ENCODE peak calls at places on chromosomes 4 and X, in ten cellular contexts. M is thoracic aorta, F is Peyer's patch, H is lung, N is neural progenitor cell, D is uterus, I is ovary, R is fibroblast of lung, W is PC-3, X is heart left ventricle. V is an unnamed sample.

GRCh38 chrX:47060708-47061107 is 17.5 kb upstream of the RGN start:
- DNase-seq in M (no peak), F (no peak), H (no peak), N (no peak), D (no peak), I (no peak), R (no peak), W (no peak), X (no peak), V (no peak)

GRCh38 chr4:30821891-30822612 is 101.9 kb downstream of the PCDH7 start:
- DNase-seq in M (no peak), F (no peak), H (no peak), N (no peak), D (no peak), I (no peak), R (peak; percentile 25), W (peak; percentile 19), X (no peak), V (no peak)

GRCh38 chr4:71151054-71151453 is 157.6 kb downstream of the DCK start:
- DNase-seq in M (no peak), F (no peak), H (no peak), N (no peak), D (no peak), I (no peak), R (peak; percentile 33), W (peak; percentile 93), X (no peak), V (no peak)

GRCh38 chrX:12770440-12770839 is 20.8 kb upstream of the PRPS2 start:
- DNase-seq in M (no peak), F (no peak), H (no peak), N (peak; percentile 24), D (no peak), I (no peak), R (peak; percentile 39), W (peak; percentile 68), X (no peak), V (no peak)

GRCh38 chr4:188228279-188228678 is 89.0 kb downstream of the TRIML1 start:
- DNase-seq in M (no peak), F (no peak), H (no peak), N (no peak), D (no peak), I (no peak), R (no peak), W (no peak), X (no peak), V (no peak)

GRCh38 chr4:186347743-186348142 is 81.8 kb downstream of the F11 start:
- DNase-seq in M (no peak), F (no peak), H (no peak), N (peak; percentile 20), D (no peak), I (no peak), R (no peak), W (no peak), X (no peak), V (no peak)

GRCh38 chr4:10762541-10762940 is 78.0 kb upstream of the CLNK start:
- DNase-seq in M (no peak), F (no peak), H (no peak), N (peak; percentile 47), D (no peak), I (no peak), R (peak; percentile 60), W (peak; percentile 53), X (no peak), V (no peak)

GRCh38 chr4:123986268-123986798 is 589.7 kb downstream of the SPRY1 start:
- DNase-seq in M (no peak), F (peak; percentile 59), H (peak; percentile 34), N (no peak), D (peak; percentile 59), I (peak; percentile 78), R (peak; percentile 89), W (peak; percentile 72), X (peak; percentile 81), V (no peak)

GRCh38 chr4:149029056-149029651 is 586.9 kb upstream of the NR3C2 start:
- DNase-seq in M (no peak), F (peak; percentile 58), H (no peak), N (no peak), D (no peak), I (no peak), R (no peak), W (peak; percentile 46), X (no peak), V (no peak)

GRCh38 chr4:75702919-75703411 is 21.4 kb upstream of the USO1 start:
- DNase-seq in M (no peak), F (no peak), H (no peak), N (no peak), D (no peak), I (no peak), R (no peak), W (no peak), X (no peak), V (no peak)

GRCh38 chr4:186451982-186452381 is 103.4 kb downstream of the MTNR1A start:
- DNase-seq in M (no peak), F (no peak), H (no peak), N (no peak), D (no peak), I (no peak), R (no peak), W (no peak), X (no peak), V (no peak)

GRCh38 chrX:119790977-119791436 is 423 bp downstream of the RPL39 start:
- DNase-seq in M (no peak), F (peak; percentile 54), H (peak; percentile 37), N (no peak), D (no peak), I (peak; percentile 35), R (peak; percentile 47), W (peak; percentile 12), X (peak; percentile 31), V (no peak)

GRCh38 chr4:96205143-96205542 is 365.2 kb downstream of the PDHA2 start:
- DNase-seq in M (no peak), F (no peak), H (no peak), N (no peak), D (no peak), I (no peak), R (no peak), W (no peak), X (no peak), V (no peak)

GRCh38 chr4:98557497-98557896 is 100.9 kb downstream of the TSPAN5 start:
- DNase-seq in M (no peak), F (no peak), H (peak; percentile 37), N (no peak), D (no peak), I (no peak), R (peak; percentile 80), W (peak; percentile 60), X (no peak), V (no peak)

DNA sequence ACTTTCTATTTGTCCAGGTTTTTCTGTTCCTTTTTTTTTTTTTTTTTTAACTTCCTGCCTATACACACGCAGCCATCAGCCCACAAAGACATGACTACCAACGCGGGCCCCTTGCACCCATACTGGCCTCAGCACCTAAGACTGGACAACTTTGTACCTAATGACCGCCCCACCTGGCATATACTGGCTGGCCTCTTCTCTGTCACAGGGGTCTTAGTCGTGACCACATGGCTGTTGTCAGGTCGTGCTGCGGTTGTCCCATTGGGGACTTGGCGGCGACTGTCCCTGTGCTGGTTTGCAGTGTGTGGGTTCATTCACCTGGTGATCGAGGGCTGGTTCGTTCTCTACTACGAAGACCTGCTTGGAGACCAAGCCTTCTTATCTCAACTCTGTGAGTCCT is 2.1 kb downstream of the EBP start:
- DNase-seq in M (no peak), F (no peak), H (no peak), N (no peak), D (no peak), I (no peak), R (no peak), W (no peak), X (no peak), V (no peak)
- H3K4me3 ChIP-seq in M (no peak overlapping the region), F (no peak overlapping the region), H (no peak overlapping the region), N (no peak overlapping the region), D (no peak overlapping the region), I (no peak overlapping the region), R (no peak overlapping the region), W (peak overlapping the region; percentile 94), X (no peak overlapping the region), V (no peak overlapping the region)

DNA sequence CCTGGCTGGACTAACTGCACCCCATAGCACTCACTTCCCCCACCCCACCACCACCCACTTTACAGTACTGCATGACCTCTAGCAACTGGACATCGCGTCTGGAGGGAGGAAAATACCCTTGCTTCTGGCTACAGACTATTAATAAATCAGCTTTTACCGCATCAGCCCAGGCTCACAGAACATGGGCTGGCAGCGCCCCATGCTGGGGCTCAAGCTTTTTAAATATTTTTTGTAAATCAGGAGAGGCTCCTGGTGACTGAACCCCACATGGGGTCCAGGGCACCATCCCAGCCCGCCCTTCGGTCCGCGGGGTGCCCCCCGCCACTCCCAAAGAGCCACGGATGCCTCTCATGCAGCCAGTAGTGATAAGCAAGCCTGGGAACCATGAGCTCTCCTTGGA is 2.7 kb downstream of the HS6ST2 start:
- DNase-seq in M (no peak), F (no peak), H (no peak), N (peak; percentile 17), D (no peak), I (peak; percentile 34), R (no peak), W (no peak), X (no peak), V (no peak)
- TF ChIP-seq CTCF in M (no peak), F (no peak), H (no peak), N (no peak), D (no peak), I (no peak), R (no peak), W (no peak), X (no peak), V (no peak)

DNA sequence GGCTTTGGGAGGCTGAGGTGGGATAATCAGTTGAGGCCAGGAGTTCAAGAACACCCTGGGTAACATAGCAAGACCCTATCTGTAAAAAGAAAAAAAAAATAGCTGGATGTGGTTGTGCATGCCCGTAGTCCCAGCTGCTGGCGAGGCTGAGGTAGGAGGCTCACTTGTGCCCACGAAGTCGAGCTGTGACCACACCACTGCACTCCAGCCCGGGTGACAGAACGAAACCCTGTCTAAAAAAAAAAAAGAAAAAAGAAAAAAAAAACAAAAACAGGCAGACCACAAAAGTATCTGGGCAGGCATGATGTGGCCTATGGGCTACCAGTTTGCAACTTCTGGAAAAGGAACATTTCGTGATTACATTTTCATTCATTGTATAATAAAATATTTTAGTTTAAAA is 38.1 kb upstream of the RASGEF1B start:
- DNase-seq in M (no peak), F (no peak), H (no peak), N (no peak), D (no peak), I (no peak), R (no peak), W (no peak), X (no peak), V (no peak)
- H3K4me1 ChIP-seq in M (no peaks in the 10 kb centered on the region), F (peaks cover 3% of the 10 kb centered on the region), H (peaks cover 6% of the 10 kb centered on the region), N (peaks cover 39% of the 10 kb centered on the region), D (no peaks in the 10 kb centered on the region), I (no peaks in the 10 kb centered on the region), R (no peaks in the 10 kb centered on the region), W (no peaks in the 10 kb centered on the region), X (peaks cover 5% of the 10 kb centered on the region), V (no peaks in the 10 kb centered on the region)

DNA sequence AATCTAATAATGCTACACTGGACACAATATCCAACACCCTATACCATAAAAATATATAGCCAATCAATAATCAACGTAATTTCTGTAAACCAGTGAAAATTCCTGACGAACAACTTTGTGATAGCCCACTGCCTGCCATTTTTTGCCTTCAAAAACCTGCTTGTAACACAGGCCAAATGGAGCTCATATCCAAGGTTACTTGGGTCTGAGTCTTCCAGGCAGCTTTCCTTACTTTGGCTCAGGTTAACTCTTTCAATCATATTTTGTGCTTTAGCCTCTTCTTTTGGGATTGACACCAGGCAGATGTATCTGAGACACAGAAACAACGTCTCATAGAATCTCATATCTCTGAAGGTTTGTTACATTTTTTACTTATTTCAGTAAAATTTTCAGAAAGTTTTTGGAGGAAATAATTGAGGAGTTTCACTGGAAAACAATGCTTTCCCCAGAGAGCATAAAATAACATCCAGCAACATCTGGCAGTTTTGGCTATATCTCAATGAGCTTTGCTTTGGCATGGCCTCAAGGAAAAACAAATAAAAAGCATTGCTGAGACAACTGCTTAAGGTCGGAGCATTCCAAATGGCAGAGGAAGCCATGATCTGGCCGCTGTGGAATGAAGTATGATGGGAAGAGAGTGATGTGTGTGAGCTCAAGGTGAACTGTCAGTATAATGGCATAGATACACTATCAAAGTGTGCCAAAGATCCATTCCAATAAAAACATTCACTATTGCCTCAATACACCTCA is 162.9 kb upstream of the SPIN4 start:
- DNase-seq in M (no peak), F (no peak), H (no peak), N (no peak), D (no peak), I (no peak), R (peak; percentile 68), W (peak; percentile 2), X (peak; percentile 29), V (no peak)
- H3K4me3 ChIP-seq in M (no peak overlapping the region), F (no peak overlapping the region), H (no peak overlapping the region), N (no peak overlapping the region), D (no peak overlapping the region), I (no peak overlapping the region), R (no peak overlapping the region), W (no peak overlapping the region), X (no peak overlapping the region), V (no peak overlapping the region)